ENCODE peak calls at places on chromosomes 12 and 14, in seven cellular contexts. N is ecto neural progenitor cell, P is activated T-cell treated with anti-CD3 and anti-CD28 coated beads for 24 hours, U is NCI-H82, E is hepatocyte, F is astrocyte of the spinal cord, M is skeletal muscle cell. K is an unnamed sample.

GRCh38 chr14:53549956-53550355 is 396.8 kb upstream of the DDHD1 start:
- DNase-seq in M (no peak), N (no peak), U (no peak), E (no peak), P (no peak), F (no peak), K (no peak)

GRCh38 chr12:6141048-6141447 is 16.6 kb upstream of the VWF start:
- DNase-seq in F (peak), M (no peak), P (peak), N (no peak), U (no peak), E (no peak), K (no peak)

GRCh38 chr12:1117970-1118563 is 127.0 kb downstream of the ERC1 start:
- DNase-seq in F (peak), M (peak), U (peak), N (peak), P (peak), E (peak), K (peak)

GRCh38 chr12:129687731-129688130 is 216.1 kb downstream of the TMEM132D start:
- DNase-seq in N (no peak), U (no peak), F (no peak), M (no peak), P (no peak), E (no peak), K (no peak)

GRCh38 chr14:71666579-71667145 is 265.6 kb upstream of the RGS6 start:
- DNase-seq in M (no peak), P (no peak), U (peak), F (no peak), N (no peak), E (no peak), K (no peak)

GRCh38 chr14:63454863-63455622 is 88.1 kb downstream of the PPP2R5E start:
- DNase-seq in U (peak), P (no peak), M (peak), E (no peak), N (no peak), F (peak), K (no peak)

GRCh38 chr12:130154276-130154675 is 8.0 kb upstream of the FZD10 start:
- DNase-seq in N (no peak), E (no peak), P (no peak), M (no peak), F (no peak), U (no peak), K (no peak)

GRCh38 chr14:69376439-69376838 is 21.7 kb downstream of the ERH start:
- DNase-seq in U (no peak), E (no peak), P (no peak), M (peak), F (peak), N (no peak), K (no peak)

GRCh38 chr14:51704465-51705050 is 52.8 kb downstream of the FRMD6 start:
- DNase-seq in U (peak), P (no peak), F (peak), E (no peak), M (no peak), N (no peak), K (no peak)

GRCh38 chr12:104520242-104520900 is 63.6 kb downstream of the CHST11 start:
- DNase-seq in U (peak), P (no peak), F (no peak), E (no peak), M (no peak), N (no peak), K (no peak)

GRCh38 chr12:5956987-5957386 is 11.9 kb upstream of the ANO2 start:
- DNase-seq in P (no peak), N (no peak), E (no peak), M (no peak), F (no peak), U (no peak), K (no peak)

GRCh38 chr12:1995205-1995896 is 8.9 kb downstream of the DCP1B start:
- DNase-seq in U (no peak), E (no peak), F (no peak), N (no peak), M (no peak), P (no peak), K (no peak)

GRCh38 chr14:65354715-65355114 is 57.8 kb upstream of the FUT8 start:
- DNase-seq in M (no peak), E (peak), N (no peak), P (no peak), F (no peak), U (no peak), K (no peak)

GRCh38 chr12:57522887-57523705 is 472 bp downstream of the MBD6 start:
- DNase-seq in F (peak), N (no peak), E (peak), M (no peak), P (no peak), U (peak), K (peak)

GRCh38 chr12:95959107-95959506 is 16.0 kb downstream of the AMDHD1 start:
- DNase-seq in U (peak), E (no peak), N (no peak), M (no peak), P (no peak), F (peak), K (no peak)

GRCh38 chr12:12172106-12172511 is 94.7 kb downstream of the LRP6 start:
- DNase-seq in F (peak), E (peak), U (no peak), N (no peak), M (peak), P (peak), K (no peak)

GRCh38 chr12:108069766-108070165 is 59.3 kb upstream of the WSCD2 start:
- DNase-seq in N (no peak), F (no peak), U (no peak), M (no peak), E (no peak), P (no peak), K (no peak)

GRCh38 chr12:92628476-92628875 is 74.3 kb upstream of the PLEKHG7 start:
- DNase-seq in E (no peak), U (no peak), N (no peak), M (no peak), F (peak), P (no peak), K (no peak)

GRCh38 chr14:105249175-105250007 is 1.1 kb downstream of the BTBD6 start:
- DNase-seq in F (peak), N (peak), E (no peak), U (peak), P (no peak), M (no peak), K (no peak)

K was measured in thoracic aorta.